ENCODE peak calls at places on chromosomes 7 and 10, in four cellular contexts. L is GM12891, P is HepG2, F is GM12878. C is an unnamed sample.

GRCh38 chr10:78552261-78552811 is 516.4 kb upstream of the ZMIZ1 start:
- DNase-seq in L (no peak), P (no peak), F (no peak), C (no peak)

GRCh38 chr7:85730016-85730415 is 543.2 kb upstream of the SEMA3D start:
- DNase-seq in L (no peak), P (no peak), F (no peak), C (no peak)

GRCh38 chr10:77872151-77872946 is 54.2 kb downstream of the DLG5 start:
- DNase-seq in L (no peak), P (no peak), F (no peak), C (no peak)

GRCh38 chr10:101354584-101355070 is 662 bp downstream of the BTRC start:
- DNase-seq in L (no peak), P (no peak), F (no peak), C (no peak)

GRCh38 chr10:22321831-22322662 is 1.1 kb downstream of the BMI1 start:
- DNase-seq in L (no peak), P (no peak), F (no peak), C (no peak)

GRCh38 chr7:158733762-158734494 is 29.3 kb upstream of the NCAPG2 start:
- DNase-seq in L (no peak), P (no peak), F (no peak), C (no peak)

GRCh38 chr10:43395571-43396060 is 13.4 kb downstream of the HNRNPF start:
- DNase-seq in L (no peak), P (no peak), F (no peak), C (no peak)

GRCh38 chr10:42991442-42992098 is 85.3 kb upstream of the RET start:
- DNase-seq in L (no peak), P (no peak), F (no peak), C (peak)

GRCh38 chr10:60208676-60209269 is 180.9 kb downstream of the ANK3 start:
- DNase-seq in L (no peak), P (peak), F (no peak), C (no peak)

GRCh38 chr7:95509199-95509598 is 23.5 kb downstream of the ASB4 start:
- DNase-seq in L (no peak), P (peak), F (no peak), C (no peak)

GRCh38 chr10:15879663-15880062 is 19.4 kb upstream of the MINDY3 start:
- DNase-seq in L (no peak), P (no peak), F (no peak), C (no peak)

GRCh38 chr10:102555781-102556328 is 52.1 kb downstream of the SUFU start:
- DNase-seq in L (no peak), P (no peak), F (no peak), C (no peak)

GRCh38 chr10:4371691-4372295 is 454.2 kb upstream of the AKR1E2 start:
- DNase-seq in L (no peak), P (no peak), F (no peak), C (no peak)

GRCh38 chr10:29811751-29812427 is 177.1 kb upstream of the SVIL start:
- DNase-seq in L (no peak), P (no peak), F (no peak), C (no peak)

GRCh38 chr7:141198191-141198958 is 124.5 kb downstream of the TMEM178B start:
- DNase-seq in L (no peak), P (no peak), F (no peak), C (no peak)

GRCh38 chr7:46972205-46972604 is 609.7 kb downstream of the TNS3 start:
- DNase-seq in L (no peak), P (no peak), F (no peak), C (no peak)

GRCh38 chr7:155867734-155868400 is 55.6 kb upstream of the SHH start:
- DNase-seq in L (no peak), P (no peak), F (no peak), C (no peak)

GRCh38 chr7:40000734-40001315 is 50.8 kb downstream of the CDK13 start:
- DNase-seq in L (no peak), P (no peak), F (no peak), C (no peak)

GRCh38 chr10:79295593-79295992 is 51.7 kb upstream of the PPIF start:
- DNase-seq in L (no peak), P (no peak), F (no peak), C (no peak)

GRCh38 chr10:3761111-3761686 is 23.8 kb downstream of the KLF6 start:
- DNase-seq in L (no peak), P (no peak), F (peak), C (no peak)

GRCh38 chr7:87128883-87129282 is 23.4 kb upstream of the DMTF1 start:
- DNase-seq in L (no peak), P (no peak), F (no peak), C (no peak)

GRCh38 chr10:110141747-110142625 is 65.4 kb upstream of the MXI1 start:
- DNase-seq in L (no peak), P (peak), F (no peak), C (no peak)

GRCh38 chr7:29564455-29565185 is 985 bp downstream of the PRR15 start:
- DNase-seq in L (peak), P (peak), F (no peak), C (no peak)

GRCh38 chr7:135911091-135911490 is 66.1 kb downstream of the MTPN start:
- DNase-seq in L (no peak), P (no peak), F (no peak), C (no peak)

GRCh38 chr7:45084336-45084735 is 4.4 kb downstream of the NACAD start:
- DNase-seq in L (no peak), P (no peak), F (no peak), C (no peak)

GRCh38 chr7:883029-884021 is 7.0 kb downstream of the GET4 start:
- DNase-seq in L (no peak), P (no peak), F (no peak), C (no peak)

GRCh38 chr7:884191-885003 is 8.0 kb downstream of the GET4 start:
- DNase-seq in L (no peak), P (no peak), F (no peak), C (no peak)

GRCh38 chr7:886626-887487 is 10.5 kb downstream of the GET4 start:
- DNase-seq in L (no peak), P (no peak), F (no peak), C (no peak)

GRCh38 chr7:885893-886625 is 9.7 kb downstream of the GET4 start:
- DNase-seq in L (no peak), P (no peak), F (no peak), C (no peak)

GRCh38 chr7:885261-885892 is 9.0 kb downstream of the GET4 start:
- DNase-seq in L (no peak), P (no peak), F (no peak), C (no peak)
- TF ChIP-seq TAF1 in L (no peak), P (no peak), F (no peak), C (no peak)

GRCh38 chr7:2141656-2142055 is 91.1 kb downstream of the MAD1L1 start:
- DNase-seq in L (no peak), P (no peak), F (no peak), C (no peak)
- TF ChIP-seq POLR2A in L (no peak), P (no peak), F (no peak), C (no peak)

GRCh38 chr10:74799840-74800239 is 26.6 kb upstream of the KAT6B start:
- DNase-seq in L (no peak), P (peak), F (no peak), C (no peak)
- TF ChIP-seq TAF1 in L (no peak), P (no peak), F (no peak), C (no peak)

GRCh38 chr7:51367614-51367968 is 51.0 kb upstream of the COBL start:
- DNase-seq in L (no peak), P (no peak), F (no peak), C (no peak)
- TF ChIP-seq POLR2A in L (no peak), P (no peak), F (no peak), C (no peak)

DNA sequence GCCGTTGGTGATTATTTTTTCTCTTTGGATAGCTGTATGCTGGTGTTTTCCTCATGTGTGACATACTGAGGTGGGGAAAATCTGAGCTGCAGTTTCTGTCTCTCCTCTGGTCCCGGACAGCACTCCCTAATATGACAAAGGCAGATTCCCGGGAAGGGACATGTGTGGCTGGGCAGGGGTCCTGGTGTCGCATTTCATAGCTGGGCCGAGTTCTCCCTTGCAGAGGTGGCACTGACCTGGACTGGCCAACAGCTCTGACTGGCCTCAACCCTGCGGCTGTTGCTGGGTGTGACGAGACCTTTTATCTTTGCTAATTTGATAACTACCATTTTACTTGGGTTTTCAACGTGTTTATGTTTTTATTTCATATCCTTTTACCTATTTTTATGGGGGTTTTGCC is 248.6 kb upstream of the TCERG1L start:
- DNase-seq in L (no peak), P (no peak), F (no peak), C (no peak)
- TF ChIP-seq TAF1 in L (no peak), P (no peak), F (no peak), C (no peak)

GRCh38 chr7:129212126-129212525 is 12.7 kb upstream of the AHCYL2 start:
- DNase-seq in L (no peak), P (no peak), F (no peak), C (no peak)

GRCh38 chr7:129209067-129209926 is 15.5 kb upstream of the AHCYL2 start:
- DNase-seq in L (no peak), P (no peak), F (no peak), C (no peak)

GRCh38 chr7:129208667-129209066 is 16.2 kb upstream of the AHCYL2 start:
- DNase-seq in L (no peak), P (no peak), F (no peak), C (no peak)

GRCh38 chr7:129210989-129211312 is 13.9 kb upstream of the AHCYL2 start:
- DNase-seq in L (no peak), P (no peak), F (no peak), C (no peak)

GRCh38 chr7:129210256-129210988 is 14.4 kb upstream of the AHCYL2 start:
- DNase-seq in L (peak), P (peak), F (no peak), C (peak)
- TF ChIP-seq POLR2A in L (no peak), P (no peak), F (no peak), C (no peak)

DNA sequence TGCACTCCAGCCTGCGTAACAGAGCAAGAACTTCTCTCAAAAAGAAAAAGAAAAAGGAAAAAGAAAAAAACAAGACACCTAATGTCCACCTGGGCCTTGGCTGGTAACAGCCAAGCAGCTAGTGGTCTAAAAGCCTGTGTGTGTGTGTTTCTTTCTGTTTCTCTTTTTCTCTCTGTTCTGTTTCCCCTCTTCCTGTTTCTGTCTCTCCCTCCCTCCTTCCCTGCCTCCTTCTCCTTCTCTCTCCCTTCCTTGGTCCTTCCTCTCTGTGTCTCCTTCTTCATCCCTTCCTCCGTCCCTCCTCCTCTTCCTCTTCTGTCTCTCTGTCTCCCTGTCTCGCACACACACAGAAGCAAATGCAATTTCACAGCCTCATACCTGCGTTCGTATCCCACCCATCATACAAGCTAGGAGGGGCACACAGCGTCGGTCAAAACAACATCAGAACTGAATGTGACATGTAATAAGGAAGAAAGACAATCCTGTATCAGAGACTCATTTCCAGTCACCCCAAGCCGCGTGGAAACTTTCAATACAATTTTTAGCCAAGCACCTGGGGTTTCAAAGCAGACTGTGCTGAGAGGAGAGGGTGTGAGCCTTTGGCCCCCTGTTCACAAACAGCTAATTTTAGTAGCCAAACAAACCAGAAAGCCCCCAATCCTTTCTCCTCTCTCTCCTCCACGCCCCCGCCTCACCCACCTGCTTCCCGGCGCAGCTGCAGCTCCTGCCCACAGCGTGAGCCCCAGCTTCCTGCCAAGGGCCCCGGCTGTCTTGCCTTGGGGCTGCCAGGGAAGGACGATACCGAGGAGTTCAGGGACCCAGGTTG is 50.2 kb upstream of the GNA12 start:
- DNase-seq in L (peak), P (no peak), F (peak), C (peak)
- TF ChIP-seq TAF1 in L (no peak), P (no peak), F (no peak), C (no peak)

C was measured in GM12892.